ENCODE peak calls at places on chromosomes 12 and 14, in eight cellular contexts. G is AG10803, B is NCI-H524 treated with DMSO at 0.1 percent for 48 hours, P is Right ventricle myocardium superior, O is H4, W is NCI-H510A, J is kidney, L is T-helper 2 cell. T is an unnamed sample.

GRCh38 chr12:128322341-128322740 is 55.4 kb downstream of the TMEM132C start:
- DNase-seq in G (no peak), B (no peak), P (no peak), O (no peak), W (no peak), J (no peak), L (no peak), T (no peak)

GRCh38 chr14:94612580-94613554 is 676 bp downstream of the SERPINA3 start:
- DNase-seq in G (peak), B (no peak), P (peak), O (no peak), W (no peak), J (no peak), L (no peak), T (no peak)

GRCh38 chr12:119594772-119595445 is 1.3 kb downstream of the TMEM233 start:
- DNase-seq in G (no peak), B (no peak), P (peak), O (no peak), W (no peak), J (peak), L (no peak), T (peak)

GRCh38 chr14:61511558-61511924 is 183.8 kb upstream of the HIF1A start:
- DNase-seq in G (peak), B (no peak), P (no peak), O (no peak), W (no peak), J (no peak), L (peak), T (no peak)

GRCh38 chr14:68797180-68797670 is 4.4 kb upstream of the ZFP36L1 start:
- DNase-seq in G (no peak), B (no peak), P (no peak), O (no peak), W (no peak), J (no peak), L (no peak), T (no peak)

GRCh38 chr14:33737446-33737845 is 213.4 kb downstream of the EGLN3 start:
- DNase-seq in G (peak), B (no peak), P (no peak), O (no peak), W (no peak), J (no peak), L (no peak), T (no peak)

GRCh38 chr14:100762089-100762515 is 35.4 kb downstream of the DLK1 start:
- DNase-seq in G (peak), B (no peak), P (no peak), O (peak), W (no peak), J (no peak), L (no peak), T (no peak)

GRCh38 chr12:3456809-3457208 is 34.2 kb upstream of the PRMT8 start:
- DNase-seq in G (no peak), B (no peak), P (no peak), O (no peak), W (peak), J (no peak), L (no peak), T (no peak)

GRCh38 chr14:101001311-101002069 is 98.0 kb upstream of the RTL1 start:
- DNase-seq in G (peak), B (no peak), P (no peak), O (no peak), W (no peak), J (peak), L (no peak), T (no peak)

GRCh38 chr12:4723226-4723625 is 3.0 kb downstream of the GALNT8 start:
- DNase-seq in G (no peak), B (no peak), P (no peak), O (no peak), W (no peak), J (no peak), L (no peak), T (no peak)

GRCh38 chr12:73902270-73902669 is 635.4 kb upstream of the ATXN7L3B start:
- DNase-seq in G (no peak), B (no peak), P (no peak), O (no peak), W (no peak), J (no peak), L (no peak), T (no peak)

GRCh38 chr14:59510001-59510400 is 25.7 kb downstream of the JKAMP start:
- DNase-seq in G (no peak), B (no peak), P (no peak), O (no peak), W (no peak), J (no peak), L (no peak), T (no peak)

GRCh38 chr14:22508662-22509035 is 80.4 kb downstream of the DAD1 start:
- DNase-seq in G (no peak), B (no peak), P (no peak), O (no peak), W (no peak), J (no peak), L (no peak), T (no peak)

GRCh38 chr14:75417674-75418073 is 10.1 kb upstream of the JDP2 start:
- DNase-seq in G (peak), B (no peak), P (no peak), O (peak), W (no peak), J (no peak), L (no peak), T (no peak)

GRCh38 chr12:109462868-109463692 is 14.0 kb downstream of the KCTD10 start:
- DNase-seq in G (peak), B (no peak), P (peak), O (peak), W (no peak), J (peak), L (no peak), T (peak)

GRCh38 chr12:12474931-12475485 is 87.7 kb downstream of the DUSP16 start:
- DNase-seq in G (no peak), B (no peak), P (no peak), O (no peak), W (no peak), J (no peak), L (peak), T (peak)

T was measured in heart right ventricle.